ENCODE peak calls at places on chromosomes 2 and 18, in ten cellular contexts. K is right atrium auricular region, R is AG09319, L is adrenal gland, T is OCI-LY7, Z is astrocyte of the cerebellum, P is neural crest cell, X is AG04450, M is dorsolateral prefrontal cortex, C is left ventricle myocardium inferior. D is an unnamed sample.

GRCh38 chr18:48940854-48941531 is 9.8 kb downstream of the SMAD7 start:
- DNase-seq in T (no peak), M (no peak), R (no peak), Z (no peak), C (no peak), P (no peak), K (no peak), L (no peak), X (no peak), D (peak; percentile 94)

GRCh38 chr2:68857855-68858456 is 13.2 kb downstream of the BMP10 start:
- DNase-seq in P (no peak), X (no peak), M (no peak), Z (no peak), C (no peak), L (no peak), K (no peak), T (no peak), R (no peak), D (no peak)

GRCh38 chr2:130391058-130391871 is 35.4 kb downstream of the PTPN18 start:
- DNase-seq in L (peak; percentile 73), X (no peak), C (peak; percentile 85), T (peak; percentile 76), K (peak; percentile 82), P (peak; percentile 62), R (no peak), M (peak; percentile 86), Z (no peak), D (peak; percentile 90)

GRCh38 chr2:191049728-191050639 is 36.0 kb upstream of the STAT1 start:
- DNase-seq in Z (peak; percentile 27), T (peak; percentile 57), C (no peak), M (no peak), K (no peak), R (peak; percentile 56), X (peak; percentile 51), L (no peak), P (no peak), D (no peak)

GRCh38 chr2:143452817-143453462 is 323.7 kb downstream of the ARHGAP15 start:
- DNase-seq in T (no peak), L (no peak), Z (no peak), X (no peak), K (no peak), C (no peak), R (no peak), M (no peak), P (no peak), D (peak; percentile 78)

GRCh38 chr2:223954401-223954800 is 2.9 kb upstream of the MRPL44 start:
- DNase-seq in M (no peak), T (no peak), R (no peak), K (no peak), Z (peak; percentile 55), C (no peak), P (no peak), L (no peak), X (peak; percentile 60), D (no peak)

GRCh38 chr18:36088256-36088655 is 20.9 kb upstream of the RPRD1A start:
- DNase-seq in L (no peak), P (no peak), M (no peak), X (no peak), T (no peak), R (no peak), Z (no peak), K (no peak), C (no peak), D (no peak)

GRCh38 chr2:24471662-24472061 is 19.4 kb upstream of the NCOA1 start:
- DNase-seq in T (no peak), C (no peak), R (no peak), K (no peak), X (no peak), Z (no peak), P (no peak), L (no peak), M (no peak), D (no peak)

GRCh38 chr18:79928563-79928960 is 22.9 kb downstream of the SLC66A2 start:
- DNase-seq in X (no peak), Z (no peak), R (no peak), K (no peak), C (no peak), P (no peak), M (peak; percentile 7), T (no peak), L (no peak), D (no peak)

GRCh38 chr2:197904446-197904845 is 100.1 kb downstream of the PLCL1 start:
- DNase-seq in C (no peak), K (no peak), Z (no peak), R (no peak), X (no peak), M (no peak), P (no peak), L (no peak), T (no peak), D (peak; percentile 51)

GRCh38 chr18:29164993-29165599 is 988.2 kb upstream of the CDH2 start:
- DNase-seq in X (peak; percentile 74), R (peak; percentile 41), P (no peak), Z (peak; percentile 81), K (no peak), C (no peak), M (no peak), L (no peak), T (no peak), D (no peak)

GRCh38 chr18:45998244-45998643 is 31.1 kb upstream of the EPG5 start:
- DNase-seq in X (no peak), M (no peak), P (no peak), C (no peak), L (no peak), K (no peak), R (no peak), T (no peak), Z (no peak), D (peak; percentile 53)

GRCh38 chr2:32838418-32838817 is 108.3 kb upstream of the LTBP1 start:
- DNase-seq in K (no peak), C (no peak), X (no peak), T (peak; percentile 55), M (no peak), R (no peak), P (no peak), L (no peak), Z (no peak), D (no peak)

GRCh38 chr18:27045342-27045741 is 139.8 kb downstream of the CHST9 start:
- DNase-seq in M (no peak), T (no peak), X (no peak), Z (no peak), L (no peak), P (no peak), C (no peak), R (no peak), K (no peak), D (no peak)
- TF ChIP-seq CTCF in M (no peak), T (no peak), X (no peak), Z (no peak), L (no peak), P (no peak), C (no peak), R (no peak), K (no peak), D (no peak)

GRCh38 chr18:55579471-55579870 is 8.5 kb downstream of the TCF4 start:
- DNase-seq in L (no peak), Z (no peak), T (no peak), M (no peak), P (no peak), K (no peak), X (no peak), R (no peak), C (no peak), D (no peak)

GRCh38 chr18:55575066-55575465 is 12.9 kb downstream of the TCF4 start:
- DNase-seq in P (no peak), M (no peak), X (no peak), R (no peak), K (no peak), T (no peak), L (no peak), C (no peak), Z (no peak), D (no peak)

GRCh38 chr18:55575949-55576348 is 12.0 kb downstream of the TCF4 start:
- DNase-seq in C (no peak), Z (no peak), P (no peak), L (no peak), K (no peak), T (no peak), X (no peak), M (no peak), R (no peak), D (no peak)

GRCh38 chr18:55579888-55580287 is 8.1 kb downstream of the TCF4 start:
- DNase-seq in L (no peak), X (no peak), R (no peak), P (no peak), M (no peak), C (no peak), Z (no peak), T (no peak), K (no peak), D (no peak)

GRCh38 chr18:55577812-55578539 is 10.0 kb downstream of the TCF4 start:
- DNase-seq in M (no peak), T (no peak), P (no peak), C (no peak), L (no peak), Z (no peak), R (no peak), K (no peak), X (no peak), D (no peak)
- TF ChIP-seq CTCF in M (no peak), T (no peak), P (peak; percentile 46), C (no peak), L (no peak), Z (no peak), R (peak; percentile 8), K (no peak), X (no peak), D (no peak)

DNA sequence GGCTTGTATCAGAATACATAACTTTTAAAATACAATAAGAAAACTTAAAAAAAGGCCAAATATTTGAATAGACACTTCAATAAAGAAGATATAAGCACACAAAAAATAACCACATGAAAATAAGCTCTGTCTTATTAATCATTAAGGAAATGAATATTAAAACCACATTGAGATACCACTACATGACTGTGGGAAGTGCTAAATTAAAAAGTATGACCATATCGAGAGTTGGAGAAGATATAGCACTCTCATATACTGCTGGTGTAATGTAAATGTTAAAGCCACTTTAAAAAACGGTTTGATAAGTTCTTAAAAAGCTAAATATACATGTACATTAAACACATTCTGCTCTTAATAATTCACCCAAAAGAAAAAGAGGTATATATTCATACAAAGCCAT is 104.6 kb upstream of the TRIB2 start:
- DNase-seq in R (no peak), K (no peak), Z (no peak), P (no peak), T (no peak), X (no peak), L (no peak), M (no peak), C (no peak), D (no peak)
- TF ChIP-seq CTCF in R (no peak), K (no peak), Z (no peak), P (no peak), T (no peak), X (no peak), L (no peak), M (no peak), C (no peak), D (no peak)

GRCh38 chr2:169827272-169828140 is at the start of gene UBR3:
- DNase-seq in L (peak; percentile 93), C (peak; percentile 96), X (peak; percentile 86), P (peak; percentile 91), T (peak; percentile 89), K (peak; percentile 92), R (peak; percentile 86), Z (peak; percentile 82), M (peak; percentile 94), D (peak; percentile 90)
- TF ChIP-seq CTCF in L (no peak), C (no peak), X (peak; percentile 19), P (peak; percentile 12), T (no peak), K (no peak), R (peak; percentile 12), Z (no peak), M (no peak), D (no peak)